ENCODE peak calls at places on chromosomes 6 and 20, in ten cellular contexts. One of them, this sample, is unnamed. For H3K27me3, the result is how much of the 10 kb centered on the place peaks cover.

GRCh38 chr6:133815313-133815712 is 73.6 kb upstream of the TCF21 start:
- DNase-seq in PC-9: no peak
- DNase-seq in testis: no peak
- DNase-seq in neural progenitor cell: no peak
- DNase-seq in pancreas: no peak
- DNase-seq in adrenal gland: no peak
- DNase-seq in dorsolateral prefrontal cortex: no peak
- DNase-seq in GM23338: no peak
- DNase-seq in endothelial cell of umbilical vein: no peak
- DNase-seq in IMR-90: no peak
- DNase-seq in this sample: no peak

GRCh38 chr6:3813150-3813780 is 35.9 kb upstream of the FAM50B start:
- DNase-seq in PC-9: peak
- DNase-seq in testis: no peak
- DNase-seq in neural progenitor cell: no peak
- DNase-seq in pancreas: no peak
- DNase-seq in adrenal gland: peak
- DNase-seq in dorsolateral prefrontal cortex: no peak
- DNase-seq in GM23338: no peak
- DNase-seq in endothelial cell of umbilical vein: peak
- DNase-seq in IMR-90: peak
- DNase-seq in this sample: no peak

GRCh38 chr6:70823651-70824050 is 133.2 kb downstream of the B3GAT2 start:
- DNase-seq in PC-9: no peak
- DNase-seq in testis: no peak
- DNase-seq in neural progenitor cell: no peak
- DNase-seq in pancreas: no peak
- DNase-seq in adrenal gland: no peak
- DNase-seq in dorsolateral prefrontal cortex: no peak
- DNase-seq in GM23338: no peak
- DNase-seq in endothelial cell of umbilical vein: no peak
- DNase-seq in IMR-90: no peak
- DNase-seq in this sample: no peak

GRCh38 chr6:169779896-169780295 is 28.5 kb downstream of the ERMARD start:
- DNase-seq in PC-9: no peak
- DNase-seq in testis: peak
- DNase-seq in neural progenitor cell: no peak
- DNase-seq in pancreas: no peak
- DNase-seq in adrenal gland: no peak
- DNase-seq in dorsolateral prefrontal cortex: no peak
- DNase-seq in GM23338: no peak
- DNase-seq in endothelial cell of umbilical vein: no peak
- DNase-seq in IMR-90: no peak
- DNase-seq in this sample: no peak

GRCh38 chr6:147192278-147192911 is 11.8 kb upstream of the STXBP5 start:
- DNase-seq in PC-9: peak
- DNase-seq in testis: no peak
- DNase-seq in neural progenitor cell: no peak
- DNase-seq in pancreas: no peak
- DNase-seq in adrenal gland: no peak
- DNase-seq in dorsolateral prefrontal cortex: no peak
- DNase-seq in GM23338: no peak
- DNase-seq in endothelial cell of umbilical vein: no peak
- DNase-seq in IMR-90: no peak
- DNase-seq in this sample: peak

GRCh38 chr6:88538130-88538706 is 372.1 kb upstream of the CNR1 start:
- DNase-seq in PC-9: no peak
- DNase-seq in testis: peak
- DNase-seq in neural progenitor cell: peak
- DNase-seq in pancreas: no peak
- DNase-seq in adrenal gland: no peak
- DNase-seq in dorsolateral prefrontal cortex: no peak
- DNase-seq in GM23338: peak
- DNase-seq in endothelial cell of umbilical vein: no peak
- DNase-seq in IMR-90: no peak
- DNase-seq in this sample: no peak

GRCh38 chr6:88378639-88379038 is 212.5 kb upstream of the CNR1 start:
- DNase-seq in PC-9: no peak
- DNase-seq in testis: no peak
- DNase-seq in neural progenitor cell: no peak
- DNase-seq in pancreas: no peak
- DNase-seq in adrenal gland: no peak
- DNase-seq in dorsolateral prefrontal cortex: no peak
- DNase-seq in GM23338: no peak
- DNase-seq in endothelial cell of umbilical vein: no peak
- DNase-seq in IMR-90: no peak
- DNase-seq in this sample: no peak

GRCh38 chr20:31862506-31862905 is 7.8 kb downstream of the DUSP15 start:
- DNase-seq in PC-9: no peak
- DNase-seq in testis: no peak
- DNase-seq in neural progenitor cell: no peak
- DNase-seq in pancreas: no peak
- DNase-seq in adrenal gland: peak
- DNase-seq in dorsolateral prefrontal cortex: no peak
- DNase-seq in GM23338: no peak
- DNase-seq in endothelial cell of umbilical vein: no peak
- DNase-seq in IMR-90: no peak
- DNase-seq in this sample: no peak

GRCh38 chr20:57573176-57573575 is 12.3 kb downstream of the PCK1 start:
- DNase-seq in PC-9: no peak
- DNase-seq in testis: no peak
- DNase-seq in neural progenitor cell: no peak
- DNase-seq in pancreas: no peak
- DNase-seq in adrenal gland: no peak
- DNase-seq in dorsolateral prefrontal cortex: no peak
- DNase-seq in GM23338: peak
- DNase-seq in endothelial cell of umbilical vein: no peak
- DNase-seq in IMR-90: no peak
- DNase-seq in this sample: no peak

GRCh38 chr20:54557836-54558590 is 82.6 kb downstream of the DOK5 start:
- DNase-seq in PC-9: no peak
- DNase-seq in testis: no peak
- DNase-seq in neural progenitor cell: no peak
- DNase-seq in pancreas: no peak
- DNase-seq in adrenal gland: no peak
- DNase-seq in dorsolateral prefrontal cortex: no peak
- DNase-seq in GM23338: no peak
- DNase-seq in endothelial cell of umbilical vein: peak
- DNase-seq in IMR-90: peak
- DNase-seq in this sample: no peak

GRCh38 chr20:54556406-54556805 is 81.0 kb downstream of the DOK5 start:
- DNase-seq in PC-9: no peak
- DNase-seq in testis: no peak
- DNase-seq in neural progenitor cell: no peak
- DNase-seq in pancreas: no peak
- DNase-seq in adrenal gland: no peak
- DNase-seq in dorsolateral prefrontal cortex: no peak
- DNase-seq in GM23338: no peak
- DNase-seq in endothelial cell of umbilical vein: no peak
- DNase-seq in IMR-90: no peak
- DNase-seq in this sample: no peak

GRCh38 chr20:54555150-54555549 is 79.8 kb downstream of the DOK5 start:
- DNase-seq in PC-9: no peak
- DNase-seq in testis: no peak
- DNase-seq in neural progenitor cell: peak
- DNase-seq in pancreas: no peak
- DNase-seq in adrenal gland: no peak
- DNase-seq in dorsolateral prefrontal cortex: no peak
- DNase-seq in GM23338: peak
- DNase-seq in endothelial cell of umbilical vein: no peak
- DNase-seq in IMR-90: no peak
- DNase-seq in this sample: no peak

GRCh38 chr20:54560357-54560756 is 85.0 kb downstream of the DOK5 start:
- DNase-seq in PC-9: no peak
- DNase-seq in testis: no peak
- DNase-seq in neural progenitor cell: no peak
- DNase-seq in pancreas: no peak
- DNase-seq in adrenal gland: no peak
- DNase-seq in dorsolateral prefrontal cortex: no peak
- DNase-seq in GM23338: no peak
- DNase-seq in endothelial cell of umbilical vein: peak
- DNase-seq in IMR-90: no peak
- DNase-seq in this sample: no peak

GRCh38 chr20:54559890-54560289 is 84.5 kb downstream of the DOK5 start:
- DNase-seq in PC-9: no peak
- DNase-seq in testis: no peak
- DNase-seq in neural progenitor cell: no peak
- DNase-seq in pancreas: no peak
- DNase-seq in adrenal gland: no peak
- DNase-seq in dorsolateral prefrontal cortex: no peak
- DNase-seq in GM23338: no peak
- DNase-seq in endothelial cell of umbilical vein: no peak
- DNase-seq in IMR-90: no peak
- DNase-seq in this sample: no peak
- H3K27me3 ChIP-seq in PC-9: under half
- H3K27me3 ChIP-seq in testis: under half
- H3K27me3 ChIP-seq in neural progenitor cell: under half
- H3K27me3 ChIP-seq in pancreas: under half
- H3K27me3 ChIP-seq in adrenal gland: under half
- H3K27me3 ChIP-seq in dorsolateral prefrontal cortex: under half
- H3K27me3 ChIP-seq in GM23338: under half
- H3K27me3 ChIP-seq in endothelial cell of umbilical vein: under half
- H3K27me3 ChIP-seq in IMR-90: under half
- H3K27me3 ChIP-seq in this sample: under half

GRCh38 chr6:24856246-24856599 is 57.5 kb upstream of the ARMH2 start:
- DNase-seq in PC-9: no peak
- DNase-seq in testis: no peak
- DNase-seq in neural progenitor cell: no peak
- DNase-seq in pancreas: no peak
- DNase-seq in adrenal gland: no peak
- DNase-seq in dorsolateral prefrontal cortex: no peak
- DNase-seq in GM23338: no peak
- DNase-seq in endothelial cell of umbilical vein: no peak
- DNase-seq in IMR-90: no peak
- DNase-seq in this sample: no peak
- TF ChIP-seq CTCF in PC-9: peak
- TF ChIP-seq CTCF in testis: no peak
- TF ChIP-seq CTCF in neural progenitor cell: no peak
- TF ChIP-seq CTCF in pancreas: no peak
- TF ChIP-seq CTCF in adrenal gland: no peak
- TF ChIP-seq CTCF in dorsolateral prefrontal cortex: peak
- TF ChIP-seq CTCF in GM23338: no peak
- TF ChIP-seq CTCF in endothelial cell of umbilical vein: no peak
- TF ChIP-seq CTCF in IMR-90: no peak
- TF ChIP-seq CTCF in this sample: no peak

GRCh38 chr6:48027704-48028435 is 83.1 kb downstream of the PTCHD4 start:
- DNase-seq in PC-9: no peak
- DNase-seq in testis: no peak
- DNase-seq in neural progenitor cell: no peak
- DNase-seq in pancreas: no peak
- DNase-seq in adrenal gland: no peak
- DNase-seq in dorsolateral prefrontal cortex: no peak
- DNase-seq in GM23338: no peak
- DNase-seq in endothelial cell of umbilical vein: no peak
- DNase-seq in IMR-90: no peak
- DNase-seq in this sample: no peak

GRCh38 chr6:48016027-48016755 is 94.8 kb downstream of the PTCHD4 start:
- DNase-seq in PC-9: no peak
- DNase-seq in testis: no peak
- DNase-seq in neural progenitor cell: peak
- DNase-seq in pancreas: no peak
- DNase-seq in adrenal gland: no peak
- DNase-seq in dorsolateral prefrontal cortex: no peak
- DNase-seq in GM23338: no peak
- DNase-seq in endothelial cell of umbilical vein: no peak
- DNase-seq in IMR-90: no peak
- DNase-seq in this sample: no peak

GRCh38 chr6:48024956-48025355 is 86.0 kb downstream of the PTCHD4 start:
- DNase-seq in PC-9: no peak
- DNase-seq in testis: no peak
- DNase-seq in neural progenitor cell: no peak
- DNase-seq in pancreas: no peak
- DNase-seq in adrenal gland: no peak
- DNase-seq in dorsolateral prefrontal cortex: no peak
- DNase-seq in GM23338: no peak
- DNase-seq in endothelial cell of umbilical vein: no peak
- DNase-seq in IMR-90: no peak
- DNase-seq in this sample: no peak

DNA sequence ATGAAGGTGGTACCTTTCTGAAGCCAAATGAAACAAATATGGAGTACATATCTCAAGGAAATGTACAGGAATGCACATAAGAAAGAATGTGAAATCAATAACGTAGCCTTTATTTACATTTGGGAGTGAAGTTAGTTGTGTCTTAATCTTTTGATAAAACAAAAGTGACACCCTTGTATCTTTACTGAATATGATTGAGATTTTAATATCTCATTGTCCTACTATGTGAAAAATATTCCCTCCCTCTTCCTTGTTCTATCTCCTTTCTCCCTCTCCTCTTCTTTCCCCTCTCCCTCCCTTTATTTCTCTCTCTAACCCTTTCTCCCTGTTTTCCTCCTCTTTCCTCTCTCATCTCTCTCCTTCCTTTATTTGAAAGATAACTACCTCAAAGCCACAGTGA is 89.1 kb downstream of the PTCHD4 start:
- DNase-seq in PC-9: no peak
- DNase-seq in testis: no peak
- DNase-seq in neural progenitor cell: no peak
- DNase-seq in pancreas: no peak
- DNase-seq in adrenal gland: no peak
- DNase-seq in dorsolateral prefrontal cortex: no peak
- DNase-seq in GM23338: no peak
- DNase-seq in endothelial cell of umbilical vein: no peak
- DNase-seq in IMR-90: no peak
- DNase-seq in this sample: no peak
- H3K27me3 ChIP-seq in PC-9: under half
- H3K27me3 ChIP-seq in testis: under half
- H3K27me3 ChIP-seq in neural progenitor cell: under half
- H3K27me3 ChIP-seq in pancreas: under half
- H3K27me3 ChIP-seq in adrenal gland: under half
- H3K27me3 ChIP-seq in dorsolateral prefrontal cortex: under half
- H3K27me3 ChIP-seq in GM23338: under half
- H3K27me3 ChIP-seq in endothelial cell of umbilical vein: under half
- H3K27me3 ChIP-seq in IMR-90: under half
- H3K27me3 ChIP-seq in this sample: under half

DNA sequence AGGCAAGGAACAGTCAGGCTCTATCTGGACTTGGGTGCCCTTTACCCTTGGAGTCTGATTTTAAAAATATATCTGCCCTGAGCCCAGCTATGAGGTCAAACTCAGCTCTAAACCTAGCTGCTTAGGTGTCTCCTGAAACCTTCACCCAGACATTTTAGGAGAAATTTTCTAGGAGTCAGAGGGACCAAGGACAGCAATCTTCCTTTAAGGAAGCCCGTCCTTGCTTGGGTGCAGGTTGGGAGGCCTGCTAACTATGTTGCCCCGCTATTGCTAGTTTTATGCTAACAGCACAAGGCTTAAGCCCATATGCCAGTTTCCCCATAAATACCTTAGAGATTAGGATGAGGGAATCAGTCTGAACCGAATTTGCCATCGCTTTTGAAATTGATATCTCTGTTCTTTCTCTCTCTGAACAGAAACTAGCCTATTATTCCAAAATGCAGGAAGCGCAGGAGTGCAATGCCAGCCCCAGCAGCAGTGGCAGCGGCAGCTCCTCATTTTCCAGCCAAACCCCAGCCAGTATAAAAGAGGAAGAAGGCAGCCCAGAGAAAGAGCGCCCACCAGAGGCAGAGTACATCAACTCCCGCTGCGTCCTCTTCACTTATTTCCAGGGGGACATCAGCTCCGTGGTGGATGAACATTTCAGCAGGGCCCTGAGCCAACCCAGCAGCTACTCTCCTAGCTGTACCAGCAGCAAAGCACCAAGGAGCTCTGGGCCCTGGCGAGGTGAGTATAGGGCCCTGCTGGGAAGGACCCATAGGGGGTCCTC is 2.6 kb downstream of the VGLL2 start:
- DNase-seq in PC-9: no peak
- DNase-seq in testis: no peak
- DNase-seq in neural progenitor cell: peak
- DNase-seq in pancreas: no peak
- DNase-seq in adrenal gland: no peak
- DNase-seq in dorsolateral prefrontal cortex: no peak
- DNase-seq in GM23338: peak
- DNase-seq in endothelial cell of umbilical vein: no peak
- DNase-seq in IMR-90: no peak
- DNase-seq in this sample: no peak
- TF ChIP-seq CTCF in PC-9: no peak
- TF ChIP-seq CTCF in testis: no peak
- TF ChIP-seq CTCF in neural progenitor cell: peak
- TF ChIP-seq CTCF in pancreas: no peak
- TF ChIP-seq CTCF in adrenal gland: no peak
- TF ChIP-seq CTCF in dorsolateral prefrontal cortex: no peak
- TF ChIP-seq CTCF in GM23338: peak
- TF ChIP-seq CTCF in endothelial cell of umbilical vein: peak
- TF ChIP-seq CTCF in IMR-90: no peak
- TF ChIP-seq CTCF in this sample: no peak